ENCODE peak calls at places on chromosome 19, in seven cellular contexts. G, E, T, A, C, Y and P are unnamed samples.

GRCh38 chr19:33821871-33822270 is 25.2 kb downstream of the KCTD15 start:
- DNase-seq in G (peak; percentile 56), E (no peak), T (no peak), A (no peak), C (no peak), Y (no peak), P (no peak)

GRCh38 chr19:43524922-43525835 is 1.8 kb downstream of the ETHE1 start:
- DNase-seq in G (peak; percentile 85), E (peak; percentile 62), T (peak; percentile 62), A (peak; percentile 69), C (no peak), Y (peak; percentile 46), P (no peak)

GRCh38 chr19:42325896-42326771 is 699 bp downstream of the MEGF8 start:
- DNase-seq in G (peak; percentile 4), E (no peak), T (peak; percentile 52), A (no peak), C (no peak), Y (no peak), P (no peak)

GRCh38 chr19:43739836-43740235 is 14.9 kb downstream of the SMG9 start:
- DNase-seq in G (peak; percentile 46), E (peak; percentile 62), T (no peak), A (no peak), C (no peak), Y (no peak), P (no peak)

GRCh38 chr19:32404939-32405430 is 585 bp upstream of the DPY19L3 start:
- DNase-seq in G (no peak), E (peak; percentile 78), T (peak; percentile 42), A (peak; percentile 45), C (no peak), Y (peak; percentile 71), P (peak; percentile 31)

GRCh38 chr19:29193116-29193515 is 19.8 kb downstream of the UQCRFS1 start:
- DNase-seq in G (no peak), E (no peak), T (no peak), A (no peak), C (no peak), Y (no peak), P (no peak)

GRCh38 chr19:38478273-38478971 is 44.9 kb downstream of the RYR1 start:
- DNase-seq in G (no peak), E (no peak), T (peak; percentile 39), A (no peak), C (no peak), Y (no peak), P (no peak)

GRCh38 chr19:8512115-8512967 is 1.6 kb downstream of the ZNF414 start:
- DNase-seq in G (peak; percentile 11), E (no peak), T (peak; percentile 68), A (no peak), C (no peak), Y (no peak), P (no peak)

GRCh38 chr19:30077851-30078355 is 135.9 kb downstream of the URI1 start:
- DNase-seq in G (no peak), E (peak; percentile 17), T (no peak), A (no peak), C (no peak), Y (no peak), P (no peak)

GRCh38 chr19:5170329-5170745 is 170.3 kb downstream of the PTPRS start:
- DNase-seq in G (no peak), E (no peak), T (peak; percentile 82), A (no peak), C (peak; percentile 36), Y (no peak), P (no peak)
- TF ChIP-seq CTCF in G (peak; percentile 57), E (no peak), T (peak; percentile 81), A (no peak), C (peak; percentile 51), Y (peak; percentile 27), P (peak; percentile 37)

GRCh38 chr19:1471514-1472107 is 7.4 kb downstream of the C19orf25 start:
- DNase-seq in G (no peak), E (no peak), T (no peak), A (no peak), C (no peak), Y (peak; percentile 20), P (no peak)
- TF ChIP-seq CTCF in G (no peak), E (no peak), T (no peak), A (no peak), C (peak; percentile 20), Y (no peak), P (no peak)

GRCh38 chr19:48418317-48419064 is 25.0 kb downstream of the GRIN2D start:
- DNase-seq in G (no peak), E (no peak), T (no peak), A (no peak), C (no peak), Y (no peak), P (no peak)
- TF ChIP-seq CTCF in G (no peak), E (no peak), T (no peak), A (no peak), C (no peak), Y (no peak), P (no peak)

GRCh38 chr19:50155520-50156109 is 7.5 kb downstream of the IZUMO2 start:
- DNase-seq in G (no peak), E (no peak), T (peak; percentile 68), A (no peak), C (no peak), Y (no peak), P (no peak)
- TF ChIP-seq CTCF in G (no peak), E (no peak), T (peak; percentile 76), A (no peak), C (peak; percentile 25), Y (no peak), P (peak; percentile 21)

GRCh38 chr19:15419413-15420025 is 731 bp upstream of the AKAP8L start:
- DNase-seq in G (no peak), E (no peak), T (no peak), A (no peak), C (no peak), Y (no peak), P (no peak)
- TF ChIP-seq CTCF in G (no peak), E (no peak), T (no peak), A (no peak), C (no peak), Y (no peak), P (peak; percentile 37)

GRCh38 chr19:925912-926594 is at the start of gene ARID3A:
- DNase-seq in G (peak; percentile 42), E (peak; percentile 56), T (no peak), A (no peak), C (no peak), Y (no peak), P (no peak)
- TF ChIP-seq CTCF in G (no peak), E (no peak), T (no peak), A (no peak), C (no peak), Y (no peak), P (peak; percentile 9)